ENCODE peak calls at places on chromosomes 11 and 22, in four cellular contexts. D, H, J and O are unnamed samples.

GRCh38 chr11:70080763-70081162 is 2.6 kb downstream of the ANO1 start:
- DNase-seq in D (no peak), J (peak), H (no peak), O (no peak)

GRCh38 chr11:69333149-69333710 is 39.3 kb downstream of the MYEOV start:
- DNase-seq in H (no peak), D (no peak), J (no peak), O (no peak)

GRCh38 chr11:16737860-16738197 is 618 bp upstream of the C11orf58 start:
- DNase-seq in D (no peak), J (no peak), H (no peak), O (no peak)

GRCh38 chr22:39278040-39278439 is 33.3 kb upstream of the PDGFB start:
- DNase-seq in J (no peak), D (no peak), H (no peak), O (no peak)

GRCh38 chr11:11979487-11980117 is 28.8 kb downstream of the DKK3 start:
- DNase-seq in D (no peak), H (no peak), J (no peak), O (no peak)

GRCh38 chr11:61917357-61918109 is at the start of gene RAB3IL1:
- DNase-seq in D (peak), H (no peak), J (peak), O (peak)

GRCh38 chr11:86802146-86802545 is 1.8 kb downstream of the PRSS23 start:
- DNase-seq in J (no peak), D (no peak), H (no peak), O (no peak)

GRCh38 chr11:47359586-47359985 is 7.1 kb upstream of the MYBPC3 start:
- DNase-seq in D (peak), J (no peak), H (no peak), O (no peak)

GRCh38 chr11:121967131-121967689 is 148.8 kb downstream of the BLID start:
- DNase-seq in D (no peak), H (no peak), J (no peak), O (no peak)

DNA sequence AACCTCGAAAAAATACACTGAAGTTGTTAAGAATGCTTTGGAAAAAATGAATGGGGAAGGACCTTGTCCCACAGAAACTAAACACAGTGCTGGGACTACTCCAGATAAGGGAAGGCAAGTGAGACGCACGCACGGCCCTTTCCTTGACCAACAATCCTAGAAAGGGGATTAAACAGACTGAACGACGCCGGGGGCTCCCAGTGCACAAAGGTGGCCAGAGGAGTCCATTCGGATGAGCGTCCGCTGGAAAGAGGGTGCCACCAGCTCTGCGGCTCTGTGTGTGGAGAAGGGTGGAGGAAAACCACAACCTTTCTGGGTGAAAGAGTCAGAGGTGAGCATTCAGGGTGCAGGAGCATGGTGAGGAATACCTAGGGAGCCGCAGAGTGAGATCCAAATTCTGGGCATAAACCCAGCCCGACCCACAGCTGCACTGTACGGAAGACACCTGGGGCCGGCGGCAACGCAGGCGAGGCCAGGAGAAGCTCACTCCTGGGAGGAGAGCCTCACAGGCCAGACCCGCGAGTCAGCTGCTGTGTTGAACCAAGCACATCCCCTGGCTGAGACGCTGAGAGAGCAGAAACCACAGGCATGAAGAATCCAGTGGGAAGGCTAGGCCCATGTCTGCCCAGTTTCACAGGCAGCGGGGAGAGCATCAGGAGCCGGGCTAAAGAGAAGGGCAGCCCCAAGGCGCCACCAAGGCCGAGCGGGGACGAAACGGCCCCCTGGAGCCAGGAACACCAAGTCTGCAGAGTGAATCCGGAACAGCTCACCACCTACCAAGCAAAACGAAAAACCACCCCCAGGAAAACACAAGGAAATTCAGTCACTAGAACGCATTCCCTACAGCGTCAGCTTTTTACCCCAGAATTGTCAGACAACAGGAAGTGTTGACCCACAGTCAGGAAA is 177.1 kb downstream of the BRD1 start:
- DNase-seq in D (no peak), J (no peak), H (no peak), O (no peak)
- TF ChIP-seq SPI1 in D (no peak), J (no peak), H (no peak), O (no peak)

GRCh38 chr11:83403990-83404389 is 117.8 kb upstream of the CCDC90B start:
- DNase-seq in J (no peak), D (no peak), H (no peak), O (no peak)
- TF ChIP-seq SPI1 in J (no peak), D (no peak), H (no peak), O (no peak)

DNA sequence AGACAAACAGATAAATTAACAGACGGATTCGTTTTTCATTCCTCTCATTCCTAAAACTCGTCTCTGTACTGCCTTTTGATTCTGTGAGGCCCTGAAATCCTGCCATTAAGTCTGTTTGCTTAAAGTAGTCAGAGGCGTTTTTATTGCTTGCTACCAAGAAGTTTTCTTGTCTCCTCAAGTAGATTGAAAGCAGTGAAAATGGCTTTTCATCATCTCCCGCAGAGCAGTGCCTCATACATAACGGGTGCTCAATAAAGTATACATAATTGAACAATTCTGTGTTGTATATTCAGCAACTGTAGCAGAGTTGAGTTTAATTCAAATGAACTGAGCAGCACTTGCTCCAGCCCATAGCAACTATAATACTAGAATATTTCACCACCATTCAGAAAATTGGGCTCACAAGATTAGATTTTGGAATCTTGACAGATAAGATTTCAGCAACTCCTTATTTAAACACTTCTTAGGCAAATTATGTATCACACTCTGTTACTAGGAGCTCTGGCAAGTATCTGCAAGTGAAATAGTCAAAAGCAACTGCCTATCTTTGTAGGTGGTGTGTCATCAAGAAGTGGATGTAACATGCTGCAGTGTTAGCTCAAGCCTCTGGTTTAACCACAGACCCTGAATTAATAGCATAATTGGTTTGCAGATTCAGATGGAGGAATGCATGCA is 20.0 kb downstream of the FIBIN start:
- DNase-seq in D (no peak), H (no peak), J (no peak), O (no peak)
- TF ChIP-seq SPI1 in D (no peak), H (no peak), J (no peak), O (no peak)

DNA sequence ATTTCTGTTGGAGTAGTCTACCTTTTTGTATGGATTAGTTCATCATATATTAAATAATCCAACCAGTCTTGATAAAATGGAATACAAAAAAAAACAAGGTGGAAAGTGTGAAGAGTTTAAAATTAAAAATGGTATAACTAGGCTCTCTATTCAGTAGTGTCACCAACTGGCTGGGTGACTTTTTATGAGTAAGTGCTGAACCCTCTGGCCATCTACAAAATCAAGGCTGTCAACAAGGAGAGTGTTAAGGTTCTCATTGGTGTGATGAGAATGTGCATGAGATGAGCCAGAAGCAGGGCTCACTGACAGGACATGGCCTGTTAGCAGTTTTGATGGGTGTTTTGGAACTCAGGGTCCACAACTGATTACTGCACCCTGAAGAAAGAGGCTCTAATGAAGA is 343.2 kb downstream of the AASDHPPT start:
- DNase-seq in H (no peak), D (no peak), J (no peak), O (no peak)
- TF ChIP-seq SPI1 in H (no peak), D (no peak), J (no peak), O (no peak)